ENCODE peak calls at places on chromosomes 7 and 10, in five cellular contexts. V, Z, A, D and M are unnamed samples.

GRCh38 chr7:31550432-31550831 is 36.5 kb downstream of the ITPRID1 start:
- DNase-seq in V (no peak), Z (no peak), A (no peak), D (no peak), M (no peak)

GRCh38 chr7:151925446-151926335 is 30.6 kb upstream of the GALNTL5 start:
- DNase-seq in V (no peak), Z (no peak), A (peak; percentile 48), D (peak; percentile 91), M (no peak)

GRCh38 chr7:30828591-30828990 is 57.4 kb downstream of the MINDY4 start:
- DNase-seq in V (no peak), Z (no peak), A (no peak), D (no peak), M (no peak)

GRCh38 chr7:75716992-75717626 is 21.6 kb downstream of the HIP1 start:
- DNase-seq in V (no peak), Z (no peak), A (no peak), D (no peak), M (no peak)

GRCh38 chr10:76403876-76404275 is 972.5 kb downstream of the LRMDA start:
- DNase-seq in V (no peak), Z (no peak), A (no peak), D (no peak), M (no peak)

GRCh38 chr7:5691536-5692090 is 89.8 kb downstream of the RNF216 start:
- DNase-seq in V (no peak), Z (no peak), A (no peak), D (no peak), M (no peak)

GRCh38 chr10:128633864-128634541 is 507.8 kb upstream of the MKI67 start:
- DNase-seq in V (no peak), Z (no peak), A (no peak), D (no peak), M (no peak)

GRCh38 chr7:55192718-55193117 is 172.4 kb upstream of the LANCL2 start:
- DNase-seq in V (no peak), Z (no peak), A (no peak), D (peak; percentile 34), M (no peak)

GRCh38 chr7:4416436-4417092 is 265.5 kb upstream of the FOXK1 start:
- DNase-seq in V (no peak), Z (peak; percentile 50), A (peak; percentile 18), D (no peak), M (no peak)

GRCh38 chr7:4406288-4407058 is 275.6 kb upstream of the FOXK1 start:
- DNase-seq in V (no peak), Z (no peak), A (no peak), D (no peak), M (no peak)

GRCh38 chr10:76010703-76011102 is 579.3 kb downstream of the LRMDA start:
- DNase-seq in V (no peak), Z (no peak), A (no peak), D (no peak), M (no peak)

GRCh38 chr7:138044897-138045296 is 31.4 kb upstream of the AKR1D1 start:
- DNase-seq in V (no peak), Z (no peak), A (no peak), D (no peak), M (no peak)

GRCh38 chr7:4216016-4216415 is 466.1 kb upstream of the FOXK1 start:
- DNase-seq in V (no peak), Z (no peak), A (no peak), D (no peak), M (peak; percentile 25)